ENCODE peak calls at places on chromosomes 5 and 9, in eight cellular contexts. X is activated naive CD4-positive, alpha-beta T cell treated with anti-CD3 and anti-CD28 coated beads for 36 hours; P is adipocyte; M is spleen; W is mesendoderm; F is DMS 273 treated with DMSO at 0.1 percent for 48 hours; O is dermis microvascular lymphatic vessel endothelial cell; S is MG63. G is an unnamed sample.

GRCh38 chr5:61450170-61450815 is 118.2 kb downstream of the ZSWIM6 start:
- DNase-seq in X (no peak), P (peak; percentile 90), M (no peak), W (peak; percentile 77), F (peak; percentile 65), O (peak; percentile 83), S (peak; percentile 65), G (no peak)

GRCh38 chr5:152642880-152643279 is 237.8 kb upstream of the NMUR2 start:
- DNase-seq in X (no peak), P (no peak), M (no peak), W (peak; percentile 11), F (no peak), O (no peak), S (no peak), G (no peak)

GRCh38 chr5:117633093-117633492 is 1058.5 kb upstream of the SEMA6A start:
- DNase-seq in X (no peak), P (no peak), M (no peak), W (no peak), F (no peak), O (no peak), S (no peak), G (no peak)

GRCh38 chr5:34598177-34598794 is 57.8 kb upstream of the RAI14 start:
- DNase-seq in X (peak; percentile 32), P (peak; percentile 95), M (no peak), W (no peak), F (no peak), O (peak; percentile 84), S (peak; percentile 69), G (no peak)

GRCh38 chr5:74647096-74647495 is 6.6 kb upstream of the ENC1 start:
- DNase-seq in X (no peak), P (no peak), M (no peak), W (no peak), F (peak; percentile 22), O (peak; percentile 23), S (no peak), G (no peak)

GRCh38 chr5:75050415-75050814 is 1.9 kb downstream of the GCNT4 start:
- DNase-seq in X (peak; percentile 30), P (peak; percentile 20), M (peak; percentile 69), W (peak; percentile 89), F (peak; percentile 25), O (peak; percentile 10), S (peak; percentile 22), G (peak; percentile 30)

GRCh38 chr5:168881427-168882149 is 302.4 kb upstream of the PANK3 start:
- DNase-seq in X (no peak), P (no peak), M (no peak), W (peak; percentile 93), F (no peak), O (no peak), S (no peak), G (no peak)

GRCh38 chr9:108296056-108296455 is 559.7 kb downstream of the ACTL7B start:
- DNase-seq in X (no peak), P (peak; percentile 84), M (no peak), W (no peak), F (no peak), O (no peak), S (peak; percentile 27), G (no peak)

GRCh38 chr5:139810341-139811075 is 14.9 kb downstream of the PSD2 start:
- DNase-seq in X (no peak), P (no peak), M (peak; percentile 64), W (no peak), F (no peak), O (no peak), S (no peak), G (no peak)

GRCh38 chr5:54703091-54703490 is 185.5 kb downstream of the SNX18 start:
- DNase-seq in X (no peak), P (peak; percentile 64), M (no peak), W (no peak), F (no peak), O (peak; percentile 82), S (peak; percentile 98), G (no peak)

GRCh38 chr9:79985276-79985675 is 413.5 kb downstream of the TLE4 start:
- DNase-seq in X (no peak), P (no peak), M (no peak), W (no peak), F (no peak), O (no peak), S (no peak), G (no peak)

GRCh38 chr5:107424461-107424860 is 246.3 kb downstream of the EFNA5 start:
- DNase-seq in X (no peak), P (peak; percentile 40), M (no peak), W (peak; percentile 46), F (no peak), O (no peak), S (no peak), G (no peak)

GRCh38 chr9:135512904-135513303 is 8.3 kb upstream of the LCN1 start:
- DNase-seq in X (no peak), P (no peak), M (no peak), W (no peak), F (no peak), O (no peak), S (peak; percentile 28), G (no peak)

GRCh38 chr5:109910874-109911273 is 221.1 kb downstream of the MAN2A1 start:
- DNase-seq in X (no peak), P (no peak), M (no peak), W (no peak), F (no peak), O (no peak), S (no peak), G (no peak)

GRCh38 chr5:133427121-133427777 is 185.1 kb downstream of the FSTL4 start:
- DNase-seq in X (no peak), P (no peak), M (no peak), W (no peak), F (no peak), O (no peak), S (no peak), G (no peak)

GRCh38 chr9:35910613-35911488 is 1.6 kb downstream of the SPAAR start:
- DNase-seq in X (peak; percentile 69), P (peak; percentile 57), M (peak; percentile 80), W (peak; percentile 57), F (peak; percentile 53), O (peak; percentile 87), S (peak; percentile 71), G (peak; percentile 77)

GRCh38 chr5:83567741-83568530 is 96.4 kb downstream of the VCAN start:
- DNase-seq in X (no peak), P (peak; percentile 92), M (no peak), W (peak; percentile 57), F (no peak), O (peak; percentile 19), S (peak; percentile 19), G (no peak)

GRCh38 chr9:125986966-125987365 is 239.8 kb downstream of the PBX3 start:
- DNase-seq in X (no peak), P (no peak), M (no peak), W (no peak), F (no peak), O (no peak), S (no peak), G (no peak)

GRCh38 chr9:94611638-94612068 is 18.0 kb upstream of the FBP2 start:
- DNase-seq in X (peak; percentile 69), P (no peak), M (no peak), W (no peak), F (no peak), O (no peak), S (no peak), G (peak; percentile 12)

GRCh38 chr5:154189819-154190651 is 498 bp upstream of the GALNT10 start:
- DNase-seq in X (peak; percentile 82), P (peak; percentile 92), M (peak; percentile 98), W (peak; percentile 83), F (peak; percentile 9), O (peak; percentile 79), S (peak; percentile 91), G (peak; percentile 87)

GRCh38 chr9:95003694-95004451 is 277.4 kb downstream of the AOPEP start:
- DNase-seq in X (peak; percentile 39), P (peak; percentile 81), M (no peak), W (peak; percentile 64), F (no peak), O (peak; percentile 72), S (peak; percentile 70), G (no peak)

GRCh38 chr5:62143268-62144229 is 162.5 kb upstream of the KIF2A start:
- DNase-seq in X (no peak), P (peak; percentile 76), M (no peak), W (peak; percentile 58), F (no peak), O (peak; percentile 27), S (no peak), G (no peak)

GRCh38 chr5:77995793-77996409 is 219.8 kb upstream of the TBCA start:
- DNase-seq in X (no peak), P (no peak), M (no peak), W (no peak), F (no peak), O (no peak), S (no peak), G (no peak)

GRCh38 chr9:75108571-75108970 is 20.3 kb downstream of the OSTF1 start:
- DNase-seq in X (no peak), P (peak; percentile 31), M (peak; percentile 89), W (no peak), F (no peak), O (peak; percentile 83), S (no peak), G (peak; percentile 18)

GRCh38 chr9:95641591-95641990 is 124.8 kb upstream of the PTCH1 start:
- DNase-seq in X (peak; percentile 20), P (no peak), M (no peak), W (no peak), F (peak; percentile 14), O (peak; percentile 33), S (no peak), G (no peak)

GRCh38 chr5:178223828-178224335 is 8.7 kb downstream of the PHYKPL start:
- DNase-seq in X (no peak), P (no peak), M (peak; percentile 64), W (peak; percentile 87), F (no peak), O (no peak), S (no peak), G (no peak)

GRCh38 chr5:14778789-14779070 is 92.8 kb downstream of the ANKH start:
- DNase-seq in X (no peak), P (no peak), M (no peak), W (peak; percentile 76), F (no peak), O (no peak), S (no peak), G (no peak)